ENCODE peak calls at places on chromosomes 3 and 15, in four cellular contexts. Y is AG10803, L is cardiac fibroblast, Z is cardiac muscle cell. W is an unnamed sample.

GRCh38 chr3:197749315-197749600 is 425 bp upstream of the FYTTD1 start:
- DNase-seq in Y (peak), L (peak), Z (peak), W (peak)

GRCh38 chr3:95813261-95813660 is 1001.1 kb upstream of the EPHA6 start:
- DNase-seq in Y (no peak), L (no peak), Z (no peak), W (no peak)

GRCh38 chr3:24689353-24689752 is 194.7 kb upstream of the THRB start:
- DNase-seq in Y (no peak), L (no peak), Z (no peak), W (no peak)

GRCh38 chr3:107598926-107599754 is 76.4 kb downstream of the BBX start:
- DNase-seq in Y (peak), L (peak), Z (peak), W (peak)

GRCh38 chr3:126781889-126782491 is 78.0 kb downstream of the CHCHD6 start:
- DNase-seq in Y (peak), L (peak), Z (peak), W (peak)

GRCh38 chr15:56732881-56733130 is 503 bp downstream of the ZNF280D start:
- DNase-seq in Y (no peak), L (no peak), Z (no peak), W (no peak)

GRCh38 chr3:84959470-84960380 is 936 bp downstream of the CADM2 start:
- DNase-seq in Y (no peak), L (no peak), Z (peak), W (no peak)

GRCh38 chr15:47466357-47466756 is 250.9 kb upstream of the SEMA6D start:
- DNase-seq in Y (peak), L (peak), Z (no peak), W (peak)

GRCh38 chr3:126389112-126389791 is 5.5 kb upstream of the CFAP100 start:
- DNase-seq in Y (peak), L (peak), Z (peak), W (peak)

GRCh38 chr3:181379278-181379677 is 332.4 kb upstream of the SOX2 start:
- DNase-seq in Y (no peak), L (no peak), Z (no peak), W (no peak)

GRCh38 chr15:38196116-38196515 is 56.5 kb upstream of the SPRED1 start:
- DNase-seq in Y (peak), L (no peak), Z (no peak), W (no peak)

GRCh38 chr15:60840703-60841411 is 361.9 kb upstream of the ICE2 start:
- DNase-seq in Y (no peak), L (no peak), Z (peak), W (no peak)

GRCh38 chr15:89685995-89686394 is 4.6 kb downstream of the PEX11A start:
- DNase-seq in Y (no peak), L (no peak), Z (no peak), W (no peak)

GRCh38 chr15:89695198-89695597 is 4.6 kb downstream of the WDR93 start:
- DNase-seq in Y (no peak), L (no peak), Z (no peak), W (no peak)

GRCh38 chr15:89686522-89686921 is 4.0 kb downstream of the PEX11A start:
- DNase-seq in Y (no peak), L (no peak), Z (no peak), W (no peak)

GRCh38 chr15:89693696-89694095 is 3.1 kb downstream of the WDR93 start:
- DNase-seq in Y (no peak), L (no peak), Z (no peak), W (no peak)

DNA sequence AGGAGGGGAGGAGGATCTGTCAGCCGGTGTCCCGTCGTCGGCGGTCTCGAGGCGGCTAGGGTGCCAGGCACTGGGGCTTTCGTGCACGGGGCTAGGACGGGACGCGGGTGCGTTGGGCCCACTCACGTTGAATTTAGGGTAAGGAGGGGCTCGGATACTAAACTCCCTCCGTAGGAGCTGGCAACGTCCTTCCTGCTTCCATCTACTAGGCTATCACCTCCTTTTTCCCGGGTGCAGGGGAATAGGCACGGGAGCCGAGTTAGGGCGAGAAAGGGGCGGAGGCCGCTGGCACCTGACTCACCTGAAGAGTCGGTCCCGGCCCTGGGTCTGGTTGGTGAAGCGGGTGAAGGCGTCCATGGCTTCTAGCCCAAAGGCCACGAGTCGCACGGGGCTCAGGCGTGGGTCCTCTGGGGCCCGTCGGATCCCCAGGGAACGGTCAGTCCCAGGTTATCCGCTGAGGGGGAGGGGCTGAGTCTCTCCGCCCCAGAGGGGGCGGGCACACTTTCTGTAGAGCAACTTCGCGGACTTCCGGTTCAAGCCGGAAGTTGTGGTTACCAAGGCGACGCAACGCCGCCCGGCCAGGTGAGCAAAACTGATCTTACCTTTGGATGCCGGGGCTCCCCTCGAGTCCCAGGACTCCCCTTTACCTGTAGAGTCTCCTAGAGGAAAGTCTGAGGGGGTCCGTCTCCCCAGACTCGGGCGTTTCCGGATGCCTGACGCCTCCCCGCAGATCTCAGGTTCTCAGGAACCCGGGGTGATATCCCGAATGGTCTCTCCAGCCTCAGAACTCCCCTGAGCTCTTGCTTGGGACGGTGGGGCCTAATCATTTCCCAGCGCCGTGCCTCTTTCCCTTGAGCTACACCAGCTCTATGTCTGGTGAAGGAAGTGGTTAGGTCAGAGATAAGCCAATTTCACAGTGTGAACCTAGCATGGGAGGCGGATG is at the start of the genes PEX11A and WDR93:
- DNase-seq in Y (peak), L (peak), Z (peak), W (peak)
- H3K4me3 ChIP-seq in Y (peak), L (peak), Z (peak), W (peak)

DNA sequence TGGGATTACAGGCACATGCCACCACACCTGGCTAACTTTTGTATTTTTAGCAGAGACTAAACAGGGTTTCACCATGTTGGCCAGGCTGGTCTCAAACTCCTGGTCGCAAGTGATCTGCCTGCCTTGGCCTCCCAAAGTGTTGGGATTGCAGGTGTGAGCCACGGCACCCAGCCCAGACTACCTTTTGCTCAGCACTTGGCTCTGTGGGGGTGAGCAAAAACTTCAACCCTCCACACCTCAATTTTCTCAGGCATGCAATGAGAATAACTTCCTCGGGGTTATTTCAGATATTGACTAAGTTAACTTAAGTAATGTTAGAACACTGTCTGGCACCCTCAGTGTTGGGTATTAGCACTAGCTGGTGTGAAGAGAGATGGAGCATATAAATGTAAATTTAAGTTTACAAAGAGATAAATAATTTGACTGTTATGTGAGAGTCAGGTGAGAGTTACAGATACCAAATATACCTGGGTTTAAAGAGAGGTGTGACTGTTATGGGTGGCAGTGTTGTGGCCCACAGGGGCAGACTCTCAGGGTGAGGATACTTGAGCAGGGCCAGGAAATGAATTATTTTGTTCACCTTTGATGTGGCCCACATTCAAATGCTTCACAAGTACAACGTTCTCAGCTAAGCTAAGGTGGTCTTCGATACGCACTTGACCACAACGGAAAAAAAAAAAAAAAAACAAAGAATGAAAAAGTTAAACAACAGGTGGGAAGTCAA is 29.0 kb downstream of the CPOX start:
- DNase-seq in Y (no peak), L (no peak), Z (no peak), W (no peak)
- H3K4me3 ChIP-seq in Y (no peak), L (no peak), Z (no peak), W (no peak)

GRCh38 chr3:195892355-195893120 is 15.8 kb downstream of the TNK2 start:
- DNase-seq in Y (peak), L (peak), Z (peak), W (peak)
- H3K4me3 ChIP-seq in Y (peak), L (peak), Z (peak), W (peak)

DNA sequence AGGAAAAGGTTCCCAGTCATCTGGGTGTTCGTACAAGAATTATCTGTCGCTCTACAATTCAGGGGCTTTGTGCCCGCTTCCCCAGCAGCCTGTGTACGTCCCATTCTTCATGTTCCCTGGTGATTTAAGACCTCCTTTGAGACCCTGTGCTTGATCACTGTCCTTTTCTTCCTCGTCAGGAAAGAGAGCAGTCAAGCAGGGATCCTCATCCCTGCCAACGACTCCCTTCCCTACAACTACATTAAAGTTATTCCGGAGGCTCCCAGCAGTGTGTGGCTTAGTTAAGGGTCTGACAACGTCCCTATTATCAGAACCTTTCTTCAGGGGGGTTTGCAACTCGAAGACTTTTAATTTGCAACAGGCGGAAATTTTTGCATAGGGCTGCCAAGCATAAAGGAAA is 175.7 kb downstream of the FOXP1 start:
- DNase-seq in Y (no peak), L (no peak), Z (no peak), W (no peak)
- H3K4me3 ChIP-seq in Y (no peak), L (no peak), Z (no peak), W (no peak)

GRCh38 chr15:67812232-67812631 is 13.1 kb upstream of the SKOR1 start:
- DNase-seq in Y (no peak), L (no peak), Z (no peak), W (no peak)
- H3K4me3 ChIP-seq in Y (no peak), L (no peak), Z (no peak), W (no peak)

GRCh38 chr3:12508316-12508715 is 24.0 kb downstream of the TSEN2 start:
- DNase-seq in Y (peak), L (peak), Z (no peak), W (peak)

GRCh38 chr3:12506201-12506600 is 21.9 kb downstream of the TSEN2 start:
- DNase-seq in Y (no peak), L (no peak), Z (no peak), W (no peak)

GRCh38 chr3:12509466-12509865 is 25.2 kb downstream of the TSEN2 start:
- DNase-seq in Y (no peak), L (no peak), Z (no peak), W (no peak)

GRCh38 chr3:12503126-12503952 is 19.1 kb downstream of the TSEN2 start:
- DNase-seq in Y (no peak), L (no peak), Z (no peak), W (no peak)

GRCh38 chr3:12507871-12508281 is 23.6 kb downstream of the TSEN2 start:
- DNase-seq in Y (peak), L (peak), Z (no peak), W (peak)
- H3K4me3 ChIP-seq in Y (peak), L (no peak), Z (no peak), W (peak)

GRCh38 chr3:43289401-43289800 is 3.1 kb downstream of the SNRK start:
- DNase-seq in Y (peak), L (no peak), Z (no peak), W (no peak)
- H3K4me3 ChIP-seq in Y (peak), L (no peak), Z (no peak), W (peak)

DNA sequence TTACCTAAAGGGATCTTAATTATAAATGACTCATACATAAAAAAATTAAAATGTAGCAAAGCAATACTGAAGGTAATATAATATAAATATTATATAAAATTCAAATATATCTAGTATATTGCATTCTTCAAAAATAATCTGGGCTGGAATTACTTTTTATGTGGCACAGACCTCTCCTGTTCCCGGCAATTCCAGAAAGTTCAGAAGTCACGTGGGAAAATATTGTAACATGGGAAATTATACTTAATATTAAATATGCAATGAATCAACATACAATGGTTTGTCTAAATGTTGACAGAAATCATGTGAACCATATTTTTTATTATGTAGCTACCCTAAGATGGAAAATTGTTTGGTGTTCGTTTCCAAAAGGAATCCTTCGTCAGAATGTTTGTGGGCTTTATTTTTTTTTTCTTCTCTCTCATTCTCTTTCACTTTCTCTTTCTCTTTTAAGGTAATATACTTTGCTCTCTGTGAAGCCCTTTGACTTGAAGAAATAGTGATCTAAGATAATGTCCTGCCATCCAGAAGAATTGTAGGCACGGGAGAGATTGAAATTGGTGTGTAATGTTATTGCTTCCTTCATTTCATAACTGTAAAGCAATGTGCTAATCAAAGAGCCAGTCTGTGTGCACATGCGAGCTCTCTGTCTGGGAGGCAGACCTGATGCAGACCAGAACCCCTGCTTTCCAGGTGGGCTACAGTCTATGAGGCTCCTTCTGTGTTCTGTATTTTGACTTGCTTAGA is 559.4 kb downstream of the NR2F2 start:
- DNase-seq in Y (no peak), L (peak), Z (peak), W (no peak)
- H3K4me3 ChIP-seq in Y (no peak), L (no peak), Z (no peak), W (no peak)